ENCODE peak calls at places on chromosomes 13 and 19, in four cellular contexts. S is mammary epithelial cell, R is astrocyte, Q is OCI-LY7. N is an unnamed sample. For H3K79me2, the result is how much of the 10 kb centered on the place peaks cover.

GRCh38 chr13:40546047-40546446 is 120.4 kb downstream of the FOXO1 start:
- DNase-seq in S (no peak), R (no peak), Q (no peak), N (no peak)

GRCh38 chr19:15304140-15304705 is 28.1 kb downstream of the BRD4 start:
- DNase-seq in S (no peak), R (no peak), Q (no peak), N (no peak)

GRCh38 chr19:48784527-48784926 is 26.3 kb downstream of the BCAT2 start:
- DNase-seq in S (no peak), R (no peak), Q (no peak), N (no peak)

GRCh38 chr19:52237771-52238400 is 31.5 kb upstream of the ZNF766 start:
- DNase-seq in S (peak), R (peak), Q (peak), N (peak)

GRCh38 chr13:41005709-41006108 is 13.4 kb downstream of the ELF1 start:
- DNase-seq in S (no peak), R (no peak), Q (no peak), N (no peak)

GRCh38 chr19:57403737-57404537 is 7.0 kb upstream of the ZNF17 start:
- DNase-seq in S (no peak), R (no peak), Q (no peak), N (no peak)

GRCh38 chr13:48403151-48403631 is 9.7 kb downstream of the LPAR6 start:
- DNase-seq in S (no peak), R (no peak), Q (no peak), N (no peak)

GRCh38 chr13:113989585-113990300 is 15.9 kb upstream of the C13orf46 start:
- DNase-seq in S (no peak), R (no peak), Q (no peak), N (no peak)

GRCh38 chr13:42377640-42378382 is 105.9 kb downstream of the AKAP11 start:
- DNase-seq in S (no peak), R (no peak), Q (peak), N (no peak)

GRCh38 chr19:54266133-54266532 is 9.1 kb upstream of the LILRB5 start:
- DNase-seq in S (peak), R (peak), Q (peak), N (peak)

GRCh38 chr13:94128430-94128829 is 351.1 kb downstream of the DCT start:
- DNase-seq in S (no peak), R (peak), Q (no peak), N (no peak)

GRCh38 chr13:94157705-94158218 is 321.7 kb downstream of the DCT start:
- DNase-seq in S (no peak), R (no peak), Q (no peak), N (no peak)

GRCh38 chr19:46513461-46514236 is 18.0 kb upstream of the PNMA8B start:
- DNase-seq in S (peak), R (peak), Q (peak), N (peak)

GRCh38 chr13:30829788-30830637 is 76.1 kb upstream of the MEDAG start:
- DNase-seq in S (no peak), R (no peak), Q (no peak), N (no peak)

GRCh38 chr13:101917833-101918755 is 465.6 kb downstream of the ITGBL1 start:
- DNase-seq in S (no peak), R (no peak), Q (no peak), N (no peak)

GRCh38 chr13:103187621-103188020 is 121.4 kb upstream of the SLC10A2 start:
- DNase-seq in S (no peak), R (no peak), Q (no peak), N (no peak)

GRCh38 chr13:113771709-113772331 is 12.8 kb downstream of the TMEM255B start:
- DNase-seq in S (peak), R (no peak), Q (no peak), N (peak)

GRCh38 chr19:4988770-4989251 is 19.9 kb downstream of the KDM4B start:
- DNase-seq in S (no peak), R (peak), Q (no peak), N (no peak)

GRCh38 chr13:27271572-27272096 is 1.0 kb downstream of the RASL11A start:
- DNase-seq in S (no peak), R (no peak), Q (no peak), N (no peak)

DNA sequence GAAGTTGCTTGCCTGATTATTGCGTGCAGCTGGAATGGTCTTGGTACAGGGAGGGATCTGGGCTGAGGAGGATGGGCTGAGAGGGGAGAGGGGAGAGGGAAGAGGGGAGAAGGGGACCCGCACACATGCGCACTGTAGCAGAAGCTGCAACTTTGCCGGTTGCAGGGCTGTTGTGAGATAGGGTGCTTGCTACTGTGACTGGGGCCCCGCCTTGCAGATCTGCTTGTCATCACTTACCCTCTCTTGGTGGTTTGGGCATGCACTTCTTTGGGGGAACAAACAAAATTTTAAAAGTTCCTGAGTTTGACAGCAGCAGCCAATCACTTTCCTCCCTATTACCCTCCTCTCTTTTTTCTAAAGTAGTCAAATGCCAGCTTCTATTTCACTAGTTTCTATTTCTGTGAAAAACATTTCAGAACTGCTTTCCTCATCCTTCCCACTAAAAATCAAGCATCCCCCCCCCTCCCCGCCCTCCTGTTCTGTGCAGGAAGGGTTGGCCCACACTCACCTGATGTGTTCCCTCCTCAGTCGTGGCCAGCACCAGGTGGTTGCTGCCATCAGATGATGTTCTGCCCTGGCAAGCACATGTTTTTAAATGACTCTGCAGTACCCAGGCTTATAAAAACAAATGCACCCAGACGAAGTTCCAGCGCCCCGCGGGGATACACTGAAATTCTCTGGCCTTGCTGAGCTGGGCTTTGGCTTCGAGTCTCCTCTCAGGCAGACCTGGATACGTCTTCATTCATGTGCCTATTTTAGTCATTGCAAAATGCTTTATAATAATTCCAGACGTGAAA is 316.5 kb downstream of the DLEU7 start:
- DNase-seq in S (no peak), R (no peak), Q (peak), N (no peak)
- H3K4me3 ChIP-seq in S (no peak), R (no peak), Q (peak), N (no peak)

GRCh38 chr19:1844536-1845515 is 3.5 kb downstream of the REXO1 start:
- DNase-seq in S (no peak), R (no peak), Q (no peak), N (no peak)

GRCh38 chr19:1846517-1847205 is 1.6 kb downstream of the REXO1 start:
- DNase-seq in S (no peak), R (no peak), Q (no peak), N (no peak)

GRCh38 chr19:1843646-1844394 is 4.5 kb downstream of the REXO1 start:
- DNase-seq in S (no peak), R (no peak), Q (no peak), N (no peak)

GRCh38 chr19:1847348-1847683 is 967 bp downstream of the REXO1 start:
- DNase-seq in S (no peak), R (peak), Q (no peak), N (no peak)

GRCh38 chr19:1845642-1846041 is 2.6 kb downstream of the REXO1 start:
- DNase-seq in S (no peak), R (no peak), Q (no peak), N (no peak)
- H3K79me2 ChIP-seq in S (half or more), R (half or more), Q (half or more), N (half or more)

GRCh38 chr19:3042545-3043267 is 13.6 kb upstream of the TLE2 start:
- DNase-seq in S (no peak), R (no peak), Q (no peak), N (no peak)
- H3K4me2 ChIP-seq in S (no peak), R (no peak), Q (no peak), N (no peak)

DNA sequence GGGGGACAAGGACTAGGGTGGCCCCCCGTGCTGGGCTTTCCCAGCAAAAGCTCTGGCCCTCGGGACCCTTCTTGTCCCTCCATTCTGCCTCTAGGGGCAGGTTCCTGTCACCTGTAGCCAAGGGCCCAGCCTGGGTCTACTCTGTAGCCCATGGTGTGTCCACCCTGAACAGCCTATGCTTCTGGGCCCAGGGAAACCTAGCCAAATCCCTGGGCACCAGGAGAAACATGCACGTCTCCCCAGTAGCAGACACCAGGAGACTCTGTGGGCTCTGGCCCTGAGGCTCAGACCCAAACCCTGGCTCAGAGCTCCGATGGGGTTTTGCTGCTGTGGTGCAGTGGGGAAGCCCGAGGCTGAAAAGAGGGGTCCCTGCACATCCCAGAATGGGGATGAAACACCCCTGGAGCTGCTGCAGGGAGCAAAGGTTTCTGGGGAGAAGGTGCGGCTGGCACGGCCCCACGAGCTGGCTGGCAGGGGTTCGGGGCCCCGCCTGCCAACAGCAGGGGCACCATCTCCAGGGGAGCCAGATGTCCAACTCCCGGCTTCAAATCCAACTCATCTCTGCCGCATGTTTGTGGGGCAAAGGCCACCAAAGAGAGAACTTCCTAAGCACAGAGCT is 18.2 kb downstream of the CEBPG start:
- DNase-seq in S (no peak), R (no peak), Q (no peak), N (no peak)
- H3K4me3 ChIP-seq in S (no peak), R (no peak), Q (no peak), N (no peak)

GRCh38 chr19:17725422-17726078 is 6.3 kb downstream of the MAP1S start:
- DNase-seq in S (no peak), R (no peak), Q (no peak), N (no peak)

GRCh38 chr19:17721821-17722220 is 2.5 kb downstream of the MAP1S start:
- DNase-seq in S (peak), R (no peak), Q (no peak), N (no peak)

GRCh38 chr19:17724655-17725054 is 5.4 kb downstream of the MAP1S start:
- DNase-seq in S (no peak), R (no peak), Q (no peak), N (no peak)

GRCh38 chr19:17720487-17720839 is 1.2 kb downstream of the MAP1S start:
- DNase-seq in S (no peak), R (no peak), Q (no peak), N (no peak)

GRCh38 chr19:17722655-17723240 is 3.5 kb downstream of the MAP1S start:
- DNase-seq in S (no peak), R (no peak), Q (no peak), N (no peak)
- H3K79me2 ChIP-seq in S (under half), R (half or more), Q (under half), N (under half)

GRCh38 chr19:44051654-44052402 is at the start of gene ZNF223:
- DNase-seq in S (peak), R (peak), Q (no peak), N (peak)

GRCh38 chr19:44055870-44056269 is 4.0 kb downstream of the ZNF223 start:
- DNase-seq in S (no peak), R (no peak), Q (no peak), N (no peak)

DNA sequence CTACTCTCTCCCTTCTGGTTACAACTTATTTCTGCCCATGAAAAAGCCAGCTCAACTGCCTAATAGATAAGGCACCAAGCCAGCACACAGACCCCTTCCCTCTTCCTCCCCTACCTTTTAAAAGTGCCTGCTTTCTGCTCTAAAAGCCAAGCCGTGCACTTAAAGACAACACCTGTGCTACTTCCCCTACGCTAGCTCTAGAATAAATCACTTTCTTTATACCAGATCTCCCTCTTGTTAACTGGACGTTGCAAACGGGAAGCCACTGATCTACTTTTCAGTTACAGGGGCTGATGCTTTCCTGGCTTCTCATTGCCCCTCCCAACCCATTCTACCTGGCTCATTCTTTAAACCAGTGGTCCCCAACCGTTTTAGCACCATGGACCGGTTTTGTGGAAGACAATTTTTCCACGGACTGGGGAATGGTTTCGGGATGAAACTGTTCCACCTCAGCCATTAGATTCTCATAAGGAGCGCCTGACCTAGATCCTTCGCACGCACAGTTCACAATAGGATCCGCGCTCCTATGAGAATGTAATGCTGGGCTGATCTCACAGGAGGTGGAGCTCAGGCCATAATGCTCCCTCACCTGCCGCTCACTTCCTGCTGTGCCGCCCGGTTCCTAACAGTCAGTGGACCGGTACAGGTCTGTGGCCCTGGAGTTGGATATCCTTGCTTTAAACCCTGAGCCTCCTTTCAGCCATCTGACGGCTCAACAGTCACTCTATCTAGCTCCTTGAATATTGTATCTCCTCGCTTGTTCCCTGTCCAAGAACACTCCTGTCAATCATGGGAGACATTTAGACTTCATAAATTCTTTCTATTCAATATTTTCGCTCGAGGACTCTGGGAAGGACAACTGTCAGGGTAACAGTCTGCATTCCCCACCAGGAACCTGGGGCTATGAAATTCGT is 839 bp upstream of the ZNF223 start:
- DNase-seq in S (peak), R (no peak), Q (no peak), N (peak)
- H3K4me2 ChIP-seq in S (peak), R (peak), Q (no peak), N (peak)

N was measured in PC-9.